ENCODE peak calls at places on chromosomes 1 and 21, in seven cellular contexts. R is colonic mucosa, Z is fibroblast of lung, V is cardiac muscle cell, U is right atrium auricular region, F is tibial artery, M is lower lobe of right lung. C is an unnamed sample.

GRCh38 chr1:184116287-184116686 is 64.8 kb downstream of the TSEN15 start:
- DNase-seq in R (no peak), U (no peak), F (no peak), M (no peak), V (no peak), Z (no peak), C (no peak)

GRCh38 chr21:40173833-40174232 is 306.6 kb downstream of the PCP4 start:
- DNase-seq in Z (no peak), F (no peak), M (no peak), V (no peak), U (no peak), R (no peak), C (no peak)

GRCh38 chr1:83751602-83752001 is 247.3 kb downstream of the TTLL7 start:
- DNase-seq in V (no peak), M (no peak), R (no peak), Z (no peak), F (no peak), U (no peak), C (no peak)

GRCh38 chr1:17168480-17168878 is 36.4 kb upstream of the PADI1 start:
- DNase-seq in M (no peak), V (no peak), U (no peak), R (no peak), F (no peak), Z (peak; percentile 48), C (no peak)

GRCh38 chr1:180841460-180841859 is 71.2 kb upstream of the KIAA1614 start:
- DNase-seq in F (no peak), Z (no peak), M (no peak), V (no peak), U (no peak), R (no peak), C (no peak)

GRCh38 chr1:221667504-221667903 is 74.4 kb downstream of the DUSP10 start:
- DNase-seq in F (no peak), Z (peak; percentile 84), R (no peak), V (no peak), U (no peak), M (no peak), C (no peak)

GRCh38 chr21:35559128-35559831 is 501.0 kb downstream of the SETD4 start:
- DNase-seq in Z (peak; percentile 96), M (no peak), R (no peak), U (no peak), F (no peak), V (no peak), C (no peak)

GRCh38 chr1:76695535-76695934 is 171.7 kb upstream of the ST6GALNAC5 start:
- DNase-seq in Z (no peak), V (no peak), U (no peak), M (no peak), F (no peak), R (no peak), C (no peak)

GRCh38 chr1:204713541-204713940 is 28.0 kb upstream of the LRRN2 start:
- DNase-seq in Z (no peak), U (no peak), V (no peak), M (no peak), F (no peak), R (no peak), C (no peak)
- H3K27me3 ChIP-seq in Z (peaks cover 40% of the 10 kb centered on the region), U (no peaks in the 10 kb centered on the region), V (peaks cover 12% of the 10 kb centered on the region), M (peaks cover 41% of the 10 kb centered on the region), F (no peaks in the 10 kb centered on the region), R (no peaks in the 10 kb centered on the region), C (no peaks in the 10 kb centered on the region)

DNA sequence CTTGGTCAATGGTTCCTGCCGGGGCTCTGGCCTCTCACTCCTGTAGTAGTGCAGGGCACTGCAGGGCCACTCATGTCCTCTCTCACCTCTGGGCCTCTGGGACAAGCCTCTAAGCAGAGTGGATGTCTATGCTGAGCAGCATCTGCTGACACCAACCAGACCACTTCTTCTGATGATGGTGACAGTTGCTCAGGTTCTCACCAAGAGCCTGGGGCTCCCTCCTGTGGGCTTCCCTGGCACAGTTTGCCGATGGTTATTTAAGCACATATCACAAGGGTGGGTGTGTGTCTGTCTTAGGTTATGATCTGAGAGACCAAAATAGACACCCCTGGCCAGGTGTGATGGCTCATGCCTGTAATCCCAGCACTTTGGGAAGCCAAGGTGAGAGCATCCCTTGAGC is 17.4 kb upstream of the GPR137B start:
- DNase-seq in Z (no peak), U (no peak), M (no peak), F (no peak), R (no peak), V (no peak), C (no peak)
- H3K27me3 ChIP-seq in Z (no peaks in the 10 kb centered on the region), U (no peaks in the 10 kb centered on the region), M (no peaks in the 10 kb centered on the region), F (no peaks in the 10 kb centered on the region), R (no peaks in the 10 kb centered on the region), V (no peaks in the 10 kb centered on the region), C (no peaks in the 10 kb centered on the region)

DNA sequence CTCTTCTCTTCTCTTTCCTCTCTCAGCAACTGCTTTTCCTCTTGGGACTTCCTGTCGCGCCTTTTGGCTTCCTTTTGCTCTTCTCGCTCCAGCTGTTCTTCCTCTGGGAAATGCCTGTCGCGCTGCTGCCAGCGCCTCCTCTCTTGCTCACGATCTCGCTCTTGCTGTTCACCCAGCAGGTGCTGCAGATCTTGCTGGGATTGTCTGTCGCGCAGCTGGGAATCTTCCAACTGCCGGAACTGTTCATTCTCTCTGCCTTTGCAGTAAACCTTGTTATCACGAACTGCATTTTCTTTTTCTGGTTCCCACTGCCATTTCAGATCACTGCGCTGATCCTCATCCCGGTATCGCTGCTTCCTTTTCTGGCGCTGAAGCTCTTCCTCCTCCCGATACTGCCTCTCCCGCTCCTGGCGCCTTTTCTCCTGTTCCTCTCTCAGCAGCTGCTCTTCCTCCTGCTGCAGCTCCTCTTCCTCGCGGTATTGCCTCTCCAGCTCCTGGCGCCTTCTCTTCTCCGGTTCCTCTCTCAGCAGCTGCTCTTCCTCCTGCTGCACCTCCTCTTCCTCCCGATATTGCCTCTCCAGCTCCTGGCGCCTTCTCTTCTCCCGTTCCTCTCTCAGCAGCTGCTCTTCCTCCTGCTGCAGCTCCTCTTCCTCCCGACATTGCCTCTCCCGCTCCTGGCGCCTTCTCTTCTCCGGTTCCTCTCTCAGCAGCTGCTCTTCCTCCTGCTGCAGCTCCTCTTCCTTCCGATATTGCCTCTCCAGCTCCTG is 5.8 kb downstream of the TCHH start:
- DNase-seq in Z (peak; percentile 10), F (no peak), M (no peak), V (no peak), R (peak; percentile 18), U (no peak), C (peak; percentile 17)
- H3K27me3 ChIP-seq in Z (peaks cover 73% of the 10 kb centered on the region), F (no peaks in the 10 kb centered on the region), M (peaks cover 95% of the 10 kb centered on the region), V (peaks cover 80% of the 10 kb centered on the region), R (peaks cover 97% of the 10 kb centered on the region), U (peaks cover 45% of the 10 kb centered on the region), C (no peaks in the 10 kb centered on the region)

GRCh38 chr1:209728466-209728865 is 23.8 kb downstream of the HSD11B1 start:
- DNase-seq in F (no peak), V (no peak), M (no peak), U (no peak), Z (no peak), R (no peak), C (peak; percentile 57)

GRCh38 chr1:209723265-209723664 is 18.6 kb downstream of the HSD11B1 start:
- DNase-seq in V (no peak), Z (no peak), R (no peak), F (no peak), M (no peak), U (no peak), C (no peak)

GRCh38 chr1:209723761-209724693 is 19.4 kb downstream of the HSD11B1 start:
- DNase-seq in R (no peak), V (no peak), F (no peak), Z (no peak), M (no peak), U (no peak), C (no peak)

GRCh38 chr1:209727286-209727685 is 22.6 kb downstream of the HSD11B1 start:
- DNase-seq in R (no peak), F (no peak), U (no peak), Z (no peak), M (no peak), V (no peak), C (no peak)

DNA sequence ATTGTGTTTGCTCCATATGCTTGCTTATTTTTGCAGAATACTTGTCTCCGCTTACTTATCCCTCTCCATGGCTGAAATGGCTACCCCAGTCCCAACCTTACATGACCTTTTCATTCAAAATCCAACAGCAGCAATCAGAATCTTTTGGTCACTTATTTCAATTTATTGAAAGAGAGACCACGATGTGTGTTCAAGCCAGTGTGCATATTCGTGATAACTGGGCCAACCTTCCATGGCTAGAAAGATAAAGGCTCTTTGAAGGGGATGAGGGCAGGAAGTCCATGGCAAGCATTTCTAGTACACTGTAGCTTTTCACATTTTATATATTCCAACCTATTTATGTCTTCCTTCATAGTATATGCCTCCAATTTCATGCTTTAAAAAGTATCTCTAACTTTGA is 23.1 kb downstream of the HSD11B1 start:
- DNase-seq in U (no peak), V (no peak), M (no peak), F (no peak), Z (no peak), R (no peak), C (no peak)
- H3K27me3 ChIP-seq in U (no peaks in the 10 kb centered on the region), V (no peaks in the 10 kb centered on the region), M (no peaks in the 10 kb centered on the region), F (no peaks in the 10 kb centered on the region), Z (no peaks in the 10 kb centered on the region), R (no peaks in the 10 kb centered on the region), C (no peaks in the 10 kb centered on the region)

DNA sequence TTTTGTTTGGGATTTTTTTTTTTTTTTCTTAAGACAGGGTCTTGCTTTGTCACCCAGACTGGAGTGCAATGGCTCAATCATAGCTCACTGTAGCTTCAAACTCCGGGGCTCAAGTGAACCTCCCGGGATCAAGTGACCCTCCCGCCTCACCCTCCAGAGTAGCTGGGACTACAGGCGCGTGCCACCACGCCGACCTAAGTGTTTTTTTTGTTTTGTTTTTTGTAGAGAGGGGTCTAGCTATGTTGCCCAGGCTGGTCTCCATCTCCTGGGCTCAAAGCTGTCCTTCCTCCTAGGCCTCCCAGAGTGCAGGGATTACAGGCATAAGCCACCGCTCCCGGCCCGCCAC is 776 bp downstream of the HLCS start:
- DNase-seq in M (no peak), F (no peak), R (no peak), Z (no peak), U (no peak), V (no peak), C (no peak)
- H3K27me3 ChIP-seq in M (no peaks in the 10 kb centered on the region), F (no peaks in the 10 kb centered on the region), R (no peaks in the 10 kb centered on the region), Z (no peaks in the 10 kb centered on the region), U (no peaks in the 10 kb centered on the region), V (no peaks in the 10 kb centered on the region), C (no peaks in the 10 kb centered on the region)

DNA sequence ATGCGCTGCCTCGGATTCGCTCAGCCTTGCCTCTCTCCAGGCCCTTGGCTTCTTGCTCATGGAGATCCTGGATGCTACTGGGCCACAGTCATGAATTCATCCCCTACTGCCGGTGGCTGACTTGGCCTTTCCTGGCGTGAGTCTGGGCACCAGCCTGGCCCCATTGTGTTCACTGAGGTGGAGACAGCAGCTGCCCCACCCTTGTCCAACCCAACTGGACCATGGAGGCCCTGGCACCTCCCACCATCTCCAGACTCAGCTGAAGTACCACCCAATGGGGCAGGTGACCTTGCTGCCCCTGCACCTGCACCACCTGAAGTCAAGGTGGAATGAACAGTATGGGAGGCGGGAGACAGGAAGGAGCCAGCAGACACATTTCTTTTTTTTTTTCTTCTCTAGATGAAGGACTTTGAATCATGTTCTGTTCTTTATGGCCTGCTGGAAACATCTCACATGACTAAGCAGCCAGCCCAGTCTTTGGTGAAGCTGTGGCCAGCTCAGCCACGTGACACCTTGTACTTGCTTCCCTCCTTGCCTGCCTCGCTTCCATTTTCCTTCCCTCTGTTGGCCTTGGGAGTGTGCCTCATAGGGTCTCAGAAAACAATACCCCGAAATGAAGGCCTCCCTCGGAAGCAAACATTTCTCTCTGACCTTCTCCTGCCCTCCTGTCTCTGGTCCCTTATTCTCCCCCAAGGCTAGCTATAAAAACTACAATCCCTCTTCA is 3.8 kb upstream of the SLC30A2 start:
- DNase-seq in U (no peak), R (peak; percentile 61), V (no peak), Z (no peak), F (no peak), M (no peak), C (no peak)
- H3K27me3 ChIP-seq in U (no peaks in the 10 kb centered on the region), R (peaks cover 25% of the 10 kb centered on the region), V (peaks cover 51% of the 10 kb centered on the region), Z (peaks cover 54% of the 10 kb centered on the region), F (peaks cover 3% of the 10 kb centered on the region), M (peaks cover 54% of the 10 kb centered on the region), C (no peaks in the 10 kb centered on the region)

GRCh38 chr1:155591770-155592169 is 18.2 kb upstream of the MSTO1 start:
- DNase-seq in U (no peak), V (peak; percentile 64), M (no peak), F (no peak), R (peak; percentile 32), Z (peak; percentile 82), C (peak; percentile 33)
- H3K27me3 ChIP-seq in U (no peaks in the 10 kb centered on the region), V (no peaks in the 10 kb centered on the region), M (no peaks in the 10 kb centered on the region), F (no peaks in the 10 kb centered on the region), R (no peaks in the 10 kb centered on the region), Z (no peaks in the 10 kb centered on the region), C (no peaks in the 10 kb centered on the region)

C was measured in testis.